ENCODE peak calls at places on chromosomes 7 and 10, in seven cellular contexts. Q is heart right ventricle, U is right cardiac atrium, M is fibroblast of lung, F is esophagus squamous epithelium, K is ascending aorta, D is IMR-90. Y is an unnamed sample.

GRCh38 chr10:52170776-52171175 is 143.3 kb upstream of the DKK1 start:
- DNase-seq in U (no peak), K (no peak), Q (no peak), D (no peak), M (no peak), F (no peak), Y (no peak)

GRCh38 chr7:121261207-121261884 is 67.5 kb upstream of the WNT16 start:
- DNase-seq in F (no peak), K (no peak), U (no peak), D (no peak), Q (no peak), M (no peak), Y (no peak)

GRCh38 chr7:76222333-76222732 is 20.6 kb downstream of the SRRM3 start:
- DNase-seq in D (no peak), U (no peak), K (no peak), Q (no peak), F (no peak), M (no peak), Y (no peak)

GRCh38 chr10:13018171-13018570 is 16.7 kb upstream of the CCDC3 start:
- DNase-seq in D (peak), K (no peak), M (peak), F (no peak), U (no peak), Q (no peak), Y (no peak)

GRCh38 chr10:44978570-44979280 is at the start of gene DEPP1:
- DNase-seq in M (peak), D (peak), K (peak), U (peak), Q (peak), F (peak), Y (peak)

GRCh38 chr7:79786187-79786586 is 332.7 kb upstream of the MAGI2 start:
- DNase-seq in M (no peak), Q (no peak), F (no peak), D (peak), K (no peak), U (no peak), Y (no peak)

GRCh38 chr10:26432938-26433337 is 5.2 kb upstream of the APBB1IP start:
- DNase-seq in U (no peak), K (no peak), D (no peak), Q (no peak), F (no peak), M (peak), Y (no peak)

GRCh38 chr7:41994746-41995110 is 242.3 kb downstream of the GLI3 start:
- DNase-seq in F (no peak), U (no peak), D (no peak), K (no peak), Q (no peak), M (no peak), Y (no peak)

GRCh38 chr10:3080608-3081007 is 13.3 kb downstream of the PFKP start:
- DNase-seq in D (no peak), U (no peak), F (no peak), K (no peak), Q (no peak), M (no peak), Y (no peak)

GRCh38 chr10:130141878-130142277 is 5.7 kb downstream of the GLRX3 start:
- DNase-seq in Q (no peak), K (no peak), M (no peak), U (no peak), D (no peak), F (no peak), Y (no peak)
- H3K4me3 ChIP-seq in Q (no peak), K (no peak), M (no peak), U (no peak), D (no peak), F (no peak), Y (no peak)

DNA sequence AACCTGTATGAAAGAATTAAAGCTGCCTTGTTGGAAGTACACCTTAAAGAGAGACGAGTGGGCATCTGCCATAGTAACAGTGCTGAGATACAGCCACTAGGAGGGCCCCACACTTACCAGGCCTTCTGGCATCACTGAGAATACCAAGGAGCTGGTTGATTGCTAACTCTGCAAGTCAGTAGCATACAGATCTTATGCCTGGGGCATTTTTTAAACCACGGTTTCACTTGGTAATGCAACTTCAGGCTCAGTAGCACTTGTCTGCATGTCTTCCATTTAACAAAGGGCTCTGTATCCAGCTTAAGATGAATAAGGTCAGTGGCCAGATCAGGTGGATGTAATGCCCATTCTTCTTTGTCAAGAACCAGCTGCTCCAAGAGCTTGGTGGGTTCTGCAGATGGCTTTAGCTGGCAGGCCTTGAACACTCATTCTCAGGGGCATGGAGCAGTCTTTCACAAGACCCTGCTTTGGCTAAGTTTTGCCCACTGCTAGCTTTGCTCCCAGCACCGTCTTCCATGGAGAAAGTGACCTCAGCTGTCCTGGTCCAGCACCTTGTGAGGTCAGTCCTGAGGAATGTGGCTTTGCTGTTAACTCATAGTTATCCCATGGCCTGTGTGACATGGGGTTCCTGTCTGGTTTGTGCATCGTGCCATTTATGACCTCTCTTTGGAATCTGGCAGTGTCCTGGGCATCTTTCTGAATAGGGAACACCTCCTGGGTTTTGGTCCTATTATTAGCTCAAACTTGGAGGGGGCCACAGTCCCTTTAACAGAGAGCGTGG is 68.1 kb downstream of the BMPER start:
- DNase-seq in D (peak), K (no peak), Q (no peak), M (no peak), U (no peak), F (no peak), Y (no peak)
- H3K4me3 ChIP-seq in D (no peak), K (no peak), Q (no peak), M (no peak), U (no peak), F (no peak), Y (no peak)

GRCh38 chr10:6351540-6351939 is 148.8 kb downstream of the PFKFB3 start:
- DNase-seq in F (no peak), D (no peak), Q (no peak), U (no peak), K (no peak), M (no peak), Y (no peak)
- H3K4me3 ChIP-seq in F (no peak), D (no peak), Q (no peak), U (no peak), K (no peak), M (no peak), Y (no peak)

GRCh38 chr10:69086131-69086530 is 1.8 kb upstream of the SRGN start:
- DNase-seq in D (no peak), K (no peak), U (peak), F (no peak), Q (peak), M (no peak), Y (no peak)
- H3K4me3 ChIP-seq in D (no peak), K (no peak), U (peak), F (peak), Q (peak), M (no peak), Y (no peak)

DNA sequence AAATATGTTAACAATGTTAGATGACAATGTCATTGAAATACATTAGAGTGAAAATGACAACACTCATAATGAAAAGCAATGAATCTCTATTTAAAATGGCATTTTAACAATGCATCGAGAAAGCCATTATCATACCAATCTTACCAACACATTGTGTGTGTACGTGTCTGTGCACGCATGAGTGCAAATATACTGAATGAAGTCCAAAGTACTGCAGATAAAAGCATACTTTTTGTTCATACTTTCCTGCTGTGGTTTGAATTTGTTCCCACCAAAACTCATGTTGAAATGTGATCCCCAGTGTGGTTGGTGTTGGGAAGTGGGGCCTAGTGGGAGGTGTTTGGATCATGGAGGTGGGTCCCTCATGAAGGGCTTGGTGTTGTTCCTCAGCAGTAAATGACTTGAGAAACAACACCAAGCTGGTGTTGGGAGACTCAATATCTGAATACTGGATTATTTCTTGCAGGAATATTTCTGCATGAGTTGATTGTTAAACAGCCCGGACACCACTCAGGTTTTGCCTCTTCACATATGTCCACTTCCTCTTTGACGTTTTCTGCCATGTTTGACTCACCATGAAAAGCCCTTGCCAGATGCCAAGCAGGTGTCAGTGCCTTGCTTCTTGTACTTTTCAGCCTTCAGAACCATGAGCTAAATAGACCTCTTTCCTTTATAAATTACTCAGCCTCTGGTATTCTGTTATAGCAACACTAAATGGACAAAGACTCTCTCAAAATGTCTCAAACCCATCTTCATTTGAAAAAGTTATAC is 24.5 kb upstream of the MACC1 start:
- DNase-seq in K (no peak), U (no peak), M (peak), D (peak), F (no peak), Q (no peak), Y (no peak)
- H3K4me3 ChIP-seq in K (no peak), U (no peak), M (no peak), D (no peak), F (no peak), Q (no peak), Y (no peak)

GRCh38 chr10:62382831-62383230 is 8.7 kb downstream of the ZNF365 start:
- DNase-seq in M (no peak), F (no peak), U (no peak), K (no peak), Q (no peak), D (no peak), Y (no peak)

GRCh38 chr10:62384447-62385081 is 10.4 kb downstream of the ZNF365 start:
- DNase-seq in F (no peak), M (peak), D (no peak), U (no peak), K (no peak), Q (no peak), Y (no peak)

GRCh38 chr10:62381385-62382102 is 7.4 kb downstream of the ZNF365 start:
- DNase-seq in Q (no peak), M (no peak), K (no peak), U (peak), D (no peak), F (no peak), Y (no peak)

GRCh38 chr10:62386401-62387320 is 12.5 kb downstream of the ZNF365 start:
- DNase-seq in U (no peak), M (peak), Q (no peak), F (no peak), D (peak), K (no peak), Y (no peak)

GRCh38 chr10:62384057-62384446 is 9.9 kb downstream of the ZNF365 start:
- DNase-seq in M (peak), Q (no peak), D (peak), F (no peak), U (no peak), K (no peak), Y (no peak)
- H3K4me3 ChIP-seq in M (peak), Q (no peak), D (no peak), F (no peak), U (no peak), K (no peak), Y (no peak)

GRCh38 chr7:117014673-117015133 is 61.4 kb downstream of the ST7 start:
- DNase-seq in M (peak), Q (peak), U (peak), D (peak), K (no peak), F (no peak), Y (no peak)

GRCh38 chr7:117012284-117013174 is 59.2 kb downstream of the ST7 start:
- DNase-seq in U (no peak), K (no peak), D (peak), M (peak), Q (no peak), F (no peak), Y (no peak)

GRCh38 chr7:117017017-117017451 is 63.7 kb downstream of the ST7 start:
- DNase-seq in U (no peak), M (no peak), F (no peak), D (no peak), K (no peak), Q (no peak), Y (no peak)

GRCh38 chr7:117014099-117014656 is 60.9 kb downstream of the ST7 start:
- DNase-seq in K (no peak), U (no peak), D (no peak), F (no peak), M (no peak), Q (no peak), Y (no peak)

DNA sequence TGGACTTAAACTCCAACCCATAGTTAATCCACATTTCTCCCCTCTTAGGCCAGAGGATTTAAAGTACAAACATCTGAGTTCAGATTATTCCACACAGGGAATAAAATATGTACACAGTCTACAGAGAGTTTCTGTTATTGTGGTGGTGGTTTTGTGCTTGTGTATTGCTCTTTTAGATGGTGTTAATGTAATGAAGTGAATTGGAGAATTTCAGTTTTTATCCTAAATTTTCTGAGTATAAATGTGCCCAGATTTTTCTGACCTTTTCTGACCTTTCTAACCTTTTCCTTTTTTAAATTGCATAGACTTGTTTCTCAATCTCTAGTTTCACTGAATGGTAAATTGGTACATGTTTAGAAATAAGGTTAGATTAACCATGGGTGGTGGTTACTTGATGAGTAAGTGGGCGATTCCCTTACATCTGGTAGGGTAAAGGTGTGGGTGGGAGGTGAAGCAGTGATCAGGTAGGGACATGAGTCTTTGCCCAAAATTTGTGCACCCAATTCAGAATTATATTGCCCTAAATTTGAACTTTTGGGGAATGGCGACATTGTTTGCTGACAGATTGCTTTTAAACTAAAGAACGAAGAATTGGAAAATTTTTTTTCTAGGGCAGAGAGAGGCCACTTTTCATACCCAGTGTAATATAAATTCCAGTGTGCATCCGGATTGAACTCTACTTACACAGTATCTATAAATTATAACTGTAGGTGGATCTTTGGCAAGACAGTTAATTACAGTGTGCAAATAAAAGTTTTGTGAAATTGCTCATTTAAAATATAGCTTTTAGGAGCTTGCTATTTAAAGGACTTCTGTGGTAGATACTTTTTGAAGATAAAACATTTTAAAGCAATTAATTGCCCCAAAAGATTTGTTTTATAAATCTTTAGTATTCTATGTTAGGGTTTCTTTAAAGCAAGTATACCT is 62.2 kb downstream of the ST7 start:
- DNase-seq in Q (no peak), U (no peak), D (no peak), M (no peak), F (no peak), K (no peak), Y (no peak)
- H3K4me3 ChIP-seq in Q (peak), U (peak), D (no peak), M (peak), F (no peak), K (peak), Y (no peak)

GRCh38 chr7:16465469-16466086 is at the start of gene SOSTDC1:
- DNase-seq in Q (no peak), F (no peak), K (no peak), U (no peak), D (no peak), M (peak), Y (no peak)
- H3K4me3 ChIP-seq in Q (peak), F (peak), K (no peak), U (peak), D (no peak), M (peak), Y (peak)